ENCODE peak calls at places on chromosomes 2 and 18, in five cellular contexts. O, P, N, B and K are unnamed samples.

GRCh38 chr2:157627594-157628281 is 926 bp downstream of the ACVR1C start:
- DNase-seq in O (peak; percentile 4), B (no peak), N (no peak), P (no peak), K (no peak)

GRCh38 chr18:74652392-74652988 is 54.8 kb downstream of the ZNF407 start:
- DNase-seq in P (no peak), B (no peak), N (peak; percentile 33), O (peak; percentile 6), K (no peak)

GRCh38 chr2:216391401-216391800 is 19.1 kb upstream of the MARCHF4 start:
- DNase-seq in N (no peak), P (no peak), O (no peak), B (no peak), K (no peak)

GRCh38 chr2:240462073-240462703 is 26.7 kb downstream of the GPC1 start:
- DNase-seq in N (no peak), B (no peak), P (no peak), O (no peak), K (no peak)

GRCh38 chr18:45320724-45321123 is 294.6 kb upstream of the SLC14A2 start:
- DNase-seq in N (no peak), P (no peak), B (no peak), O (no peak), K (no peak)

GRCh38 chr2:158004131-158004530 is 97.5 kb upstream of the UPP2 start:
- DNase-seq in N (no peak), P (no peak), O (no peak), B (no peak), K (no peak)

GRCh38 chr2:70995227-70995729 is 605 bp upstream of the TEX261 start:
- DNase-seq in O (peak; percentile 58), N (peak; percentile 78), B (no peak), P (no peak), K (no peak)

GRCh38 chr2:39408351-39409136 is 28.5 kb downstream of the MAP4K3 start:
- DNase-seq in O (no peak), N (no peak), P (no peak), B (no peak), K (peak; percentile 15)

GRCh38 chr2:85266424-85267041 is 61.3 kb downstream of the TGOLN2 start:
- DNase-seq in B (no peak), P (no peak), O (peak; percentile 68), N (peak; percentile 70), K (no peak)

GRCh38 chr2:238286551-238286950 is 1.9 kb downstream of the PER2 start:
- DNase-seq in P (no peak), N (peak; percentile 48), B (no peak), O (no peak), K (no peak)

GRCh38 chr18:49521251-49521650 is 34.2 kb upstream of the C18orf32 start:
- DNase-seq in O (no peak), P (no peak), N (no peak), B (no peak), K (no peak)
- TF ChIP-seq SUZ12 in O (no peak), P (no peak), N (no peak), B (no peak), K (no peak)

DNA sequence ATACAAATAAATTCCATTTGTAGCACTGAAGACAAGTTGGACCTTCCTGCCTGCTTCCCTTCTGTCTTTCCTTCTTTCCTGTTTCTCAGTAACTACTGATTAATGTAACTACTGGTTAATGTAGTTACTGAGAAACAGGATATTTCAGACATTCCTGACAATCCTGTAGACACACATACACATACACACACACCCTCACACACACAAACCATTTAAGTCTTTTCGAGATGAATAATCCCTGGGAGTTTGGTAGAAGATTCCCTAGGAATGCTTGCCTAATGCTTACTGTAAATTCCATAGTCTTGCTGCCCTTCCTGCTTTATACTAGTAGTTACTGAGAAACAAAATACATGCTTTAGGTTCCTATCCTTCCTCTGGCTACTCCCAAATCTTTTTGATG is 83.9 kb downstream of the PIK3C3 start:
- DNase-seq in B (no peak), P (no peak), O (no peak), N (no peak), K (no peak)
- TF ChIP-seq SUZ12 in B (no peak), P (no peak), O (no peak), N (no peak), K (no peak)

DNA sequence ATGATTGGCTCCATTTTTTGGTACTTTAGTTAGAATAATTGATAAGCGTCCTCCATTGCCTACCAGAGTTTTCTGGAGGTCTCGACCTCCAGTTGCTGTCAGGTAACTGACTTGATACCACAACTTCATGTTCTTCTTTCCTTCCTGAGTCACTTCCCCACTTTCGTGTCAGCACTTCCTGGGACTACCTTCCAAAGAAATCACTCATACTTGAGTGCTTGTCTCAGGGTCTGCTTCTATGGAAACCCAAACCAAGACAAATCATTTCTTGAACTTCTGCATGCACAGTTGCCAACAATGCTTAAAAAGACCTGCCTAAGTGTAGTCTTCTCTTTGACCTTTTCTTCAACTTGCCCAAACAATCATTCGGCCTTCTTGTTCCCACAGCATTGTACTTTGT is 210.3 kb upstream of the ETAA1 start:
- DNase-seq in B (no peak), O (no peak), P (no peak), N (no peak), K (no peak)
- TF ChIP-seq SUZ12 in B (no peak), O (no peak), P (no peak), N (no peak), K (no peak)

DNA sequence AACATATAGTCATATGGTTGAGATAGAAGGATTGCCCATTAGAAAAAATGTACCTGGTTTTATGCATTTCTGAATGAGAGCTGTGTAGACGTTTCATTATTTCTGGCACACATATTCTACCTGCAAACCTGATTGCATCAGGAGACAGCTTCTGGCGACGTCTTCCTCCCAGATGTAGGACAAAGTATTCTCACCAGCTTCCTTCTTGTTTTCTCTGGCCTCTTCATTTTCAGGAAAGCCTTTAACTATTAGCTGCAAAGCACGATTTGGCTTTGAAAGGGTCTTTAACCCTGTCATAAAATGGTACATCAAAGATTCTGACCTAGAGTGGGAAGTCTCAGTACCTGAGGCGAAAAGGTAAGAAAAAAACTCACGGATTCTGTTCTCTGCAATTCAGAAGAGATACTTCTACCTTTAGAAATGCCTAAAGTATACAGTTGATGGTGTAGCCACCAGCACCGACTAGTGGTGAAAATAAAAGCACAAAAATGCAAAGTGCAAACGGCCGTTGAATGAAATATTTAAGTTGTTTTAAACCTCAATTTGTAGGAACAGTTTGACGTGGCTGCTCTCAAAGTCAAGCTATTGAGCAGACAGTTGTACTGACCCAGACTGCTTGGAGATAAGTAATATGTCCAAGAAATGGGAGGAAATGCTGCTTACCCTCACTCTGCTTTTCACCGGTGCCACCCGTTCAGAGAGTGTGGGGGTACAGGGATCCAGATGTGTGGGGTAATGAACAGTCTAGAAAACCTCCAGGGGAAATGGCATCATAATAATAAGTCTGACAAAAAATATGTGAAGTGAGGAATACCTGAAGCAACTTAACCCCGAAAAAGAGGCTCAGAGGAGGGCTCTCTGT is 20.2 kb downstream of the IL18RAP start:
- DNase-seq in P (no peak), O (peak; percentile 12), N (peak; percentile 30), B (peak; percentile 35), K (no peak)
- TF ChIP-seq SUZ12 in P (no peak), O (no peak), N (no peak), B (no peak), K (no peak)

DNA sequence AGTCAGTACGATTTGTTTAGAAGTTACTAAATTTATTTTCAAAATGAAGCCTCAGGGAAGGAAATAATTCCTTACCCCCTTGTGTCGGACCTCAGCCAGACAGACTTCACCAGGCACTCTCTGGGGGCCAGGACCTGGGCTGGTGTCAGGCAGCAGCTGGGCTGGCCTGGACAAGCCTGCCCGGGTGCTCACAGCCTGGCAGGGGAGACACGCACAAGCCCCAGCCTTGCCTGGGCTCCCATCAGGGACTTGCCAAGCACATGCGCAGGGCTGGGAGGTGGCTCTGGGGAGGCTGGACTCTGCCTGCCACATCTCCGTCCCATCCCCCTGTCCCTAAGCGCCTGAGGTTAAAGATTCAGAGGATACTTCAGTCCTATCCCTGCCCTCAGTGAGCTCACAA is 56.8 kb upstream of the HS6ST1 start:
- DNase-seq in O (no peak), P (no peak), B (no peak), N (no peak), K (no peak)
- TF ChIP-seq SUZ12 in O (no peak), P (no peak), B (no peak), N (no peak), K (no peak)

GRCh38 chr2:56102098-56102497 is 81.7 kb upstream of the CCDC85A start:
- DNase-seq in N (no peak), B (no peak), O (no peak), P (no peak), K (no peak)
- TF ChIP-seq SUZ12 in N (no peak), B (no peak), O (no peak), P (no peak), K (no peak)

DNA sequence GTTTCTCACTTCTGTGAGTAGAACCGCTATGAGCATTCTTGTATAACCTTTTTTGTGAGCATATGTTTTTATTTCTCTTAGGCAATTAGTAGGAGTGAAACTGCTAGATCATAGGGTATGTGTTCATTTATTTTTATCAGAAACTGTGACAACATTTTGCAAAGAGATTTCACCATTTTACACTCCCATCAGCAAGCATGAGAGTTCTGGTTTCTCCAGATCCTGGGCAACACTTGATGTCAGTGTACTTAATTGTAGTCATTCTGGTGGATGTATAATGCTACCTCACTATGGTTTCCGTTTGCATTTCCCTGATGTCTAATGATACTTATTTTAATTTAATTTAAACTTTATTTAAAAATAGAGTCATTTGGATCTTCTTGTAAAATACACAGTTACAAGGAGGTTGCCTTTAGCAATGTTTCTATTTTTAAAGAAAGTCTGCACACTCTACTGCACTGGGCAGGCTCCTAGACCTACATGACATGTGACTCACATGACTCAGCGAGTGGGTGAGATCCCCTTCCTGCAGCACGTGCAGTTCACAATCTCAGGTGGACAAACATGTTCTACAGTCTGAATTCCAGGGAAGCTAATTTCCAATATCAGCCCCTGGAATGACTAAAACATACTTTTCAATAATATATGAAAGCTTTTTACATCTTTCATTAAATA is 127.0 kb upstream of the BCL2L11 start:
- DNase-seq in N (no peak), P (no peak), O (no peak), B (no peak), K (no peak)
- TF ChIP-seq SUZ12 in N (no peak), P (no peak), O (no peak), B (no peak), K (no peak)